ENCODE peak calls at places on chromosomes 6 and 20, in six cellular contexts. K, M, J, E, C and F are unnamed samples.
A peak's percentile ranks its signal among the peaks of the same experiment; 100 is the strongest.

GRCh38 chr20:23129891-23130621 is 43.9 kb upstream of the CD93 start:
- DNase-seq in K (no peak), M (no peak), J (no peak), E (no peak), C (no peak), F (no peak)

GRCh38 chr6:145031962-145032361 is 703.4 kb downstream of the EPM2A start:
- DNase-seq in K (no peak), M (no peak), J (no peak), E (no peak), C (no peak), F (no peak)

GRCh38 chr20:46118481-46119020 is 437 bp downstream of the CD40 start:
- DNase-seq in K (no peak), M (peak; percentile 35), J (peak; percentile 40), E (no peak), C (no peak), F (peak; percentile 36)

GRCh38 chr6:149334201-149334600 is 16.7 kb downstream of the TAB2 start:
- DNase-seq in K (peak; percentile 62), M (no peak), J (no peak), E (no peak), C (no peak), F (peak; percentile 51)

GRCh38 chr6:72650081-72650745 is 28.3 kb downstream of the KCNQ5 start:
- DNase-seq in K (peak; percentile 44), M (no peak), J (no peak), E (no peak), C (no peak), F (no peak)

GRCh38 chr6:155171747-155172191 is 92.0 kb upstream of the CLDN20 start:
- DNase-seq in K (no peak), M (no peak), J (no peak), E (no peak), C (no peak), F (peak; percentile 39)

GRCh38 chr6:113842165-113842564 is 15.0 kb upstream of the MARCKS start:
- DNase-seq in K (no peak), M (no peak), J (no peak), E (no peak), C (no peak), F (no peak)

GRCh38 chr20:24673678-24674570 is 204.5 kb downstream of the SYNDIG1 start:
- DNase-seq in K (peak; percentile 54), M (no peak), J (no peak), E (no peak), C (no peak), F (peak; percentile 68)

GRCh38 chr6:30155522-30156261 is 5.3 kb downstream of the TRIM10 start:
- DNase-seq in K (no peak), M (no peak), J (no peak), E (no peak), C (no peak), F (no peak)

GRCh38 chr6:148423133-148423532 is 80.5 kb downstream of the SASH1 start:
- DNase-seq in K (no peak), M (no peak), J (no peak), E (no peak), C (no peak), F (peak; percentile 29)

GRCh38 chr6:3664641-3665041 is 86.9 kb downstream of the PXDC1 start:
- DNase-seq in K (no peak), M (no peak), J (no peak), E (no peak), C (no peak), F (no peak)

GRCh38 chr20:57386762-57387161 is 4.4 kb upstream of the RBM38 start:
- DNase-seq in K (no peak), M (no peak), J (no peak), E (no peak), C (no peak), F (no peak)

GRCh38 chr6:151869787-151870186 is 62.3 kb downstream of the ESR1 start:
- DNase-seq in K (no peak), M (no peak), J (no peak), E (no peak), C (no peak), F (peak; percentile 14)

GRCh38 chr6:79188101-79188500 is 46.4 kb downstream of the HMGN3 start:
- DNase-seq in K (no peak), M (no peak), J (no peak), E (no peak), C (no peak), F (no peak)

GRCh38 chr20:39893013-39893685 is 795.9 kb downstream of the MAFB start:
- DNase-seq in K (peak; percentile 56), M (no peak), J (no peak), E (no peak), C (peak; percentile 38), F (peak; percentile 91)

GRCh38 chr6:109714611-109715010 is 23.5 kb downstream of the FIG4 start:
- DNase-seq in K (no peak), M (no peak), J (no peak), E (peak; percentile 35), C (no peak), F (no peak)

GRCh38 chr20:44809380-44810060 is 826 bp downstream of the RIMS4 start:
- DNase-seq in K (no peak), M (no peak), J (no peak), E (peak; percentile 46), C (no peak), F (no peak)

GRCh38 chr6:153074761-153075160 is 56.3 kb downstream of the RGS17 start:
- DNase-seq in K (no peak), M (no peak), J (no peak), E (no peak), C (no peak), F (peak; percentile 42)

GRCh38 chr6:77424761-77425160 is 38.5 kb downstream of the HTR1B start:
- DNase-seq in K (no peak), M (no peak), J (no peak), E (no peak), C (no peak), F (peak; percentile 9)

GRCh38 chr20:15760217-15760567 is 813.1 kb downstream of the KIF16B start:
- DNase-seq in K (no peak), M (no peak), J (no peak), E (no peak), C (no peak), F (no peak)

GRCh38 chr6:31795616-31796298 is at the start of gene VARS1:
- DNase-seq in K (peak; percentile 84), M (peak; percentile 93), J (peak; percentile 94), E (peak; percentile 98), C (no peak), F (peak; percentile 96)

GRCh38 chr6:132153221-132153896 is 202.2 kb upstream of the CCN2 start:
- DNase-seq in K (no peak), M (no peak), J (no peak), E (no peak), C (peak; percentile 100), F (peak; percentile 90)

GRCh38 chr6:36685926-36686667 is 7.6 kb downstream of the CDKN1A start:
- DNase-seq in K (no peak), M (peak; percentile 41), J (peak; percentile 47), E (no peak), C (no peak), F (no peak)

GRCh38 chr20:56995635-56996075 is 270.8 kb downstream of the BMP7 start:
- DNase-seq in K (peak; percentile 17), M (no peak), J (no peak), E (peak; percentile 59), C (no peak), F (peak; percentile 11)

GRCh38 chr6:157980288-157981131 is 1.2 kb upstream of the SYNJ2 start:
- DNase-seq in K (no peak), M (no peak), J (no peak), E (no peak), C (no peak), F (no peak)
- H3K4me3 ChIP-seq in K (no peak overlapping the region), M (peak overlapping the region; percentile 97), J (peak overlapping the region; percentile 92), E (no peak overlapping the region), C (peak overlapping the region; percentile 77), F (peak overlapping the region; percentile 74)

DNA sequence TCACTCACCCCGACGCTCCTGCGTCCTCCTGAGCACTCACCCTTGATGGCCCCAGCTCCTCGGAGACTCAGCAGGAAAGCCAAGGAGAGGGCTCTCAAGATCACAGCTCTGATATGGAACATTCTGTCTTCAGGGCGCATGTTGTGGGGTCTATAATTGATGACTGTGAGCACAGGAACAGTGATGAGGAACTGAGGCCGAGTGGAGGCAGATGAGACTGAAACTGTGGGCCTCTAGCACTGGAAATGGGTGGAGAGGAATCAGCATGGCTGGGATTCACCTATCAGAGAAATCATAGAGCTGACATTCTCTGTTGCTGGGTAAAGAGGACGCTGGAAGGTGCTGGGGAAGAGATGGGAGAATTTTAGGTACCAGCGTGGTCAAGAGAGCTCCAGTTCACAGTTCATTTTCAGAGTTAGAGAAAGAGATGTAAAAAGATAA is at the start of gene HLA-DPA1:
- DNase-seq in K (peak; percentile 24), M (no peak), J (no peak), E (peak; percentile 38), C (no peak), F (peak; percentile 26)
- H3K4me3 ChIP-seq in K (no peak within 1 kb of the TSS), M (peak within 1 kb of the TSS; percentile 48), J (peak within 1 kb of the TSS; percentile 63), E (peak within 1 kb of the TSS; percentile 21), C (no peak within 1 kb of the TSS), F (no peak within 1 kb of the TSS)

GRCh38 chr20:48945840-48946514 is 24.5 kb downstream of the ARFGEF2 start:
- DNase-seq in K (peak; percentile 83), M (no peak), J (no peak), E (no peak), C (no peak), F (peak; percentile 33)
- H3K4me3 ChIP-seq in K (no peak overlapping the region), M (no peak overlapping the region), J (no peak overlapping the region), E (no peak overlapping the region), C (no peak overlapping the region), F (no peak overlapping the region)

GRCh38 chr6:6006428-6007310 is at the start of gene NRN1:
- DNase-seq in K (peak; percentile 61), M (no peak), J (no peak), E (peak; percentile 71), C (no peak), F (no peak)

GRCh38 chr6:6003334-6004146 is 3.2 kb downstream of the NRN1 start:
- DNase-seq in K (peak; percentile 38), M (no peak), J (no peak), E (peak; percentile 72), C (no peak), F (peak; percentile 30)

GRCh38 chr6:6007311-6008113 is 787 bp upstream of the NRN1 start:
- DNase-seq in K (peak; percentile 34), M (no peak), J (no peak), E (peak; percentile 68), C (no peak), F (no peak)

GRCh38 chr6:6004147-6004995 is 2.4 kb downstream of the NRN1 start:
- DNase-seq in K (peak; percentile 17), M (no peak), J (no peak), E (peak; percentile 49), C (no peak), F (no peak)

DNA sequence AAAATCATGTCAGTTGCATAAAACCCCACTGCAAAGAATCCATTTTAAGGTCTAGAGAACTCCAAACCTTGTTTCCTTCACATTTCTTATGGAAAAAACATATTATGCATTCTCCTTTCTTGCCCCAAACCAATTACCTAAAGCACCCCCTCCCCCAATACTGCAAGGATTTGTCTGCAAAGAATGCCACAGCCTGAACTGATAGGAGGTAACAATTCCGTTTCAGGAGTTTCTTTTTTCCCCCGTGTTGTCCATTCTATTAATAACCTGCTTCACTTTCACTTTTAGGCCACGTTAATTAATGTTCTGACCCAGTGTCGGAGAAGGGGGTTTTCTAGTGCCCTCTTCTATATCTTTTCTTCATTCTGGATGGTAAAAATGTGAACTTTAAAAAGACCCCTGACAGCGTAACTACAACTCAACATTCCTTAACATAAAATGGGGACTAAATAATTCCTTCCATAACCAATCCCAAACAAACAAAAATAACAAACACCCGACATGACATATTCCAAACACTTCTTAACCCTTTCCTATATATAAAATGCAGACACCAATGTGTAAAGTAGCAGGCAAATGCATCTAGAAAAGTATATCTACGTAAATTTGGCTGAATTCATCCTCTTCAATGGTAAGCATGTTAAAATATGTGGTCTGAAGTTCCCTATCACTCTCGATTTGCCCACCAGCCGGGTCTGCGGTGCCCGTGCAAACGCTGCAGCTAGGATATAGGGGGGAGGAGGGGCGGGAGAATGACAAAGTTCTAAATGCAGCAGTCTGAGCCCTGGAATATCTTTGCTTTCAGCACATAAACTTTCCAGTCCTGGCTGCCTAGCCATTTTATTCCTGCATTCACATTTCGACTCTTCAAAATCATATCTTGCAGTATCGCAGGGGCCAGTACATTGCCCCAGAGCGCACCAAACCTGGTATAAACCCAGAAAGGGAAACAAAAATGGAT is 978 bp downstream of the NRN1 start:
- DNase-seq in K (no peak), M (no peak), J (no peak), E (peak; percentile 44), C (no peak), F (no peak)
- H3K4me3 ChIP-seq in K (no peak overlapping the region), M (peak overlapping the region; percentile 65), J (peak overlapping the region; percentile 64), E (peak overlapping the region; percentile 56), C (peak overlapping the region; percentile 87), F (peak overlapping the region; percentile 36)